ENCODE peak calls at places on chromosomes 7 and 10, in five cellular contexts. H is H9, O is fibroblast of lung, S is astrocyte, I is adipocyte. K is an unnamed sample.

GRCh38 chr7:4048336-4048735 is 633.8 kb upstream of the FOXK1 start:
- DNase-seq in O (no peak), H (no peak), I (no peak), S (no peak), K (peak)

GRCh38 chr10:77845455-77845850 is 81.1 kb downstream of the DLG5 start:
- DNase-seq in H (no peak), O (no peak), I (no peak), S (no peak), K (no peak)

GRCh38 chr7:143396182-143396581 is 12.5 kb downstream of the EPHA1 start:
- DNase-seq in O (no peak), I (no peak), S (no peak), H (no peak), K (no peak)

GRCh38 chr10:128062837-128063563 is 63.2 kb downstream of the MKI67 start:
- DNase-seq in I (no peak), O (no peak), S (no peak), H (no peak), K (peak)

GRCh38 chr10:44765299-44765698 is 145.8 kb upstream of the TMEM72 start:
- DNase-seq in I (no peak), S (no peak), O (no peak), H (no peak), K (no peak)

GRCh38 chr7:1693991-1694524 is 24.0 kb downstream of the ELFN1 start:
- DNase-seq in I (peak), S (peak), H (peak), O (peak), K (peak)

GRCh38 chr10:32983333-32983909 is 25.4 kb upstream of the ITGB1 start:
- DNase-seq in S (peak), I (peak), O (peak), H (no peak), K (no peak)

GRCh38 chr10:35562427-35562826 is 42.7 kb upstream of the GJD4 start:
- DNase-seq in S (no peak), I (no peak), H (no peak), O (no peak), K (no peak)

GRCh38 chr7:152180587-152180986 is 155.1 kb downstream of the GALNT11 start:
- DNase-seq in S (no peak), O (peak), H (no peak), I (no peak), K (no peak)

GRCh38 chr10:115795964-115796363 is 477.0 kb downstream of the GFRA1 start:
- DNase-seq in I (no peak), H (no peak), S (no peak), O (no peak), K (no peak)

GRCh38 chr7:33686001-33686591 is 219.2 kb upstream of the BMPER start:
- DNase-seq in S (no peak), O (no peak), H (peak), I (no peak), K (no peak)

GRCh38 chr10:130495116-130495862 is 359.1 kb downstream of the GLRX3 start:
- DNase-seq in H (no peak), O (no peak), S (no peak), I (no peak), K (peak)

GRCh38 chr7:45225560-45226335 is 68.2 kb downstream of the RAMP3 start:
- DNase-seq in O (no peak), S (no peak), I (no peak), H (no peak), K (no peak)

GRCh38 chr7:115260381-115260780 is 338.5 kb downstream of the MDFIC start:
- DNase-seq in I (peak), S (peak), H (no peak), O (peak), K (no peak)

GRCh38 chr7:124680304-124680703 is 85.3 kb downstream of the GPR37 start:
- DNase-seq in S (no peak), I (no peak), H (no peak), O (no peak), K (no peak)

GRCh38 chr10:130928306-130928705 is 383.2 kb downstream of the TCERG1L start:
- DNase-seq in S (no peak), I (no peak), H (peak), O (no peak), K (no peak)

GRCh38 chr10:49177391-49178355 is 10.5 kb downstream of the TMEM273 start:
- DNase-seq in O (peak), I (peak), H (no peak), S (peak), K (no peak)

GRCh38 chr7:84049034-84049433 is 145.6 kb downstream of the SEMA3A start:
- DNase-seq in I (no peak), H (no peak), S (no peak), O (no peak), K (no peak)

GRCh38 chr7:159097661-159098423 is 46.8 kb downstream of the VIPR2 start:
- DNase-seq in S (no peak), O (no peak), H (peak), I (no peak), K (peak)

GRCh38 chr7:143279186-143280098 is 5.3 kb upstream of the TMEM139 start:
- DNase-seq in H (no peak), I (peak), S (peak), O (peak), K (no peak)

GRCh38 chr7:96052860-96053452 is 268.9 kb downstream of the SLC25A13 start:
- DNase-seq in H (no peak), O (no peak), S (no peak), I (no peak), K (no peak)

GRCh38 chr10:114526497-114527238 is 122.4 kb upstream of the AFAP1L2 start:
- DNase-seq in I (peak), H (peak), S (peak), O (peak), K (peak)

GRCh38 chr7:45894665-45895062 is 6.4 kb downstream of the IGFBP1 start:
- DNase-seq in O (no peak), S (no peak), H (no peak), I (no peak), K (no peak)

GRCh38 chr7:24059775-24060174 is 224.2 kb upstream of the NPY start:
- DNase-seq in H (peak), I (no peak), S (no peak), O (no peak), K (no peak)

GRCh38 chr10:86733260-86733671 is 23.2 kb upstream of the BMPR1A start:
- DNase-seq in O (peak), I (no peak), S (no peak), H (no peak), K (no peak)

GRCh38 chr7:107891619-107892366 is 810 bp downstream of the DLD start:
- DNase-seq in I (no peak), H (no peak), S (peak), O (peak), K (no peak)

GRCh38 chr10:132697568-132698200 is 88.3 kb downstream of the NKX6-2 start:
- DNase-seq in S (no peak), I (no peak), O (no peak), H (peak), K (no peak)

GRCh38 chr7:91098566-91098965 is 165.7 kb upstream of the FZD1 start:
- DNase-seq in I (peak), S (peak), O (no peak), H (no peak), K (no peak)

DNA sequence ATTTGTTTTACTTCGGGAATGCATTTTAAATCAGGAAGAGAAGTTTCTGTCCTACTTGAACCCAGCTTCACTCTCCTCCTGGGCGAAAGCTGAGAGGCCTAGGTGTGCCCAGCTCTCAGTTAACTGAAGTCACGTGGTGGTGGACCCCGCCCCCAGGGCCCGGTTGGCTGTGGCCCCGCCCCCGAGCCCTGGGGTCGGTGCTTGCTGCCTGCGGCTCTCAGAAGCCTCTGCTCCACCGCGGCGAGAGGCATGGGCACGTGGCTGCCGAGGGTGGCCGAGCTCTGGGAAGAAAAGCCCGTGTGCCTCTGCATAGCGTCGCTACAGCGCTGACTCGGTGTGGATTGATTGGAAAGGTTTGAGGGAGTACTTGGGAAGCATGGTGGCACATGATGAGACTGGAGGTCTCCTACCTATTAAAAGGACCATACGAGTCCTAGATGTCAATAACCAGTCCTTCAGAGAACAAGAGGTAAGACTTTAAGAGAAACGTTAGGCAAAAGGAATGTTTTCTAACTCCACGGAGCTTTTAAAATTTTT is 34.1 kb downstream of the NET1 start:
- DNase-seq in S (peak), I (peak), H (peak), O (peak), K (peak)
- H3K9ac ChIP-seq in S (peak), I (peak), H (peak), O (peak), K (peak)

DNA sequence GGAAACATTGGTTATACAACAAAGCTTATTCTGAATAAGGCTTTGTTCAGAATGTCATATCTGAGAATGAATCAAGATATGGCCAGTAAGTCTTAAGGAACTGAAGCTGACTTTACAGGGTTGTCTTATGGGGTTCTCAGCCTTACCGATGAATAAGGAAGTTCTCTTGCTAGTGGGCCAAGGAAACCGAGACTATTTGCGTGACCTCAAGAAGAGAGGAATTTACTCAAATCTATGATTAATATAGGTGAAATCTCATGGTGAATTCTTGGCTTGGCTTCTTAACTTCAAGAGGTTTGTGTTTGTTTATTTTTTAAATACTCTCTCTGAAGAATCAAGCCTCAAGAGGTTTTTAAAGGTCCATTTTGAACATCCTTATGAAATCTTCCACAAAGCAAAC is 4.7 kb upstream of the MRLN start:
- DNase-seq in H (no peak), S (peak), I (peak), O (peak), K (no peak)
- H3K9ac ChIP-seq in H (no peak), S (no peak), I (no peak), O (no peak), K (no peak)

DNA sequence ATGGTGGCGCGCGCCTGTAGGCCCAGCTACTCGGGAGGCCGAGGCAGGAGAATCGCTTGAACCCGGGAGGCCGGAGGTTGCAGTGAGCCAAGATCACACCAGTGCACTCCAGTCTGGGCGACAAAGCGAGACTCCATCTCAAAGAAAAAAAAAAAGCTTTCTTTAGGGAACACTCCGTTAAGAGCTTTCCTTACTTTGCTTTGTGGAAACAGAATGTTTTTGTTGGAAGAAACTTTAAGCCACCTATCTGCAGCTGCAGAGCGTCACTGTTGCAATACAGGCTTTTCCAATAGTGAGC is 641 bp upstream of the TPK1 start:
- DNase-seq in H (no peak), I (no peak), O (no peak), S (no peak), K (no peak)
- H3K9ac ChIP-seq in H (no peak), I (peak), O (no peak), S (no peak), K (no peak)

DNA sequence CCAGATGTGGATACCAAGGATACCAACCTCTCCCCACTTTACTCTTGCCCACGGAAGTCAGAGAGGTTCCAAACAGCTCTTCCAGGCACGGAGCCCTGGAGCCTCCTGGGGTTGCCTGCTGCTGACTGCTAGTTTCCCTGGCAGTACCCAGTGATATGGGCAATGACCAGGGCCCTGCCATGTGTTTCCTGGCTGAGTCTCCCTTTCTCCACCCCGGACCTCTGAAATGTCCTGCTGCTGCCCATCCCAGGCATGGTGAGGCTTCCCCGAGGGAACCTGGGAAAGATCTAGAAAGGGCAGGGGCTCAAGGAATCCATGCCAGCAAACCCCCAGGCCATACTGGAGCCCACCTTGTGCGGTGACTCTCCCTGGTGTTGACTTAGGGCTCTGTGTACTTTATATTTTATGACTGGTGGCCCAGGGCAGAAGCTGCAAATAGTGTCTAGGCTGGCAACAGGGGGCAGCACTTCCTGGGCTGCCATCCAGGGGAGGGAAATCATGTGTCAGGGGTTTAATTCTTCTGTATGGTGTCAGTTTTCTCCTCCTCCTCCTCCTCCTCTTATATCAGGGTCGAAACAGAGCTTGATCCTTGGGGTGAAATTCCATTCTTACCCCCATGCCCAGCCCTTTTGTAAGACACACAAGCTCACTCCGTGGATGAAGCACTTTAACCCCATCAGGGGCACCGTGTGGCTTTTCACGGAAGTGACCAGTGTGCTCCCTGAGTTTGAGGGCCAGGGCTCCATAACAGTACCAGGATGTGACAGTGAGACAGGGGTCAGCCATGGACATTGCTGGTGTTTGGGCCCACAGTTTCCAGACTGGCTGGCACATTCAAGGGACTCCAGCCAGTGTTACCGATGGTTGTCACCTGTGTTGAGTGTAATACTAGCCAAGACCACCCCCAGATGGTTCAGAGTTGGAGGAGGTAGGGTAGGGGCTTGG is 62.4 kb upstream of the GDF10 start:
- DNase-seq in S (no peak), I (no peak), H (peak), O (no peak), K (no peak)
- H3K9ac ChIP-seq in S (no peak), I (no peak), H (no peak), O (no peak), K (no peak)

GRCh38 chr10:62545667-62546066 is 171.5 kb downstream of the ZNF365 start:
- DNase-seq in H (no peak), O (peak), S (peak), I (peak), K (no peak)
- H3K9ac ChIP-seq in H (no peak), O (no peak), S (no peak), I (no peak), K (no peak)

DNA sequence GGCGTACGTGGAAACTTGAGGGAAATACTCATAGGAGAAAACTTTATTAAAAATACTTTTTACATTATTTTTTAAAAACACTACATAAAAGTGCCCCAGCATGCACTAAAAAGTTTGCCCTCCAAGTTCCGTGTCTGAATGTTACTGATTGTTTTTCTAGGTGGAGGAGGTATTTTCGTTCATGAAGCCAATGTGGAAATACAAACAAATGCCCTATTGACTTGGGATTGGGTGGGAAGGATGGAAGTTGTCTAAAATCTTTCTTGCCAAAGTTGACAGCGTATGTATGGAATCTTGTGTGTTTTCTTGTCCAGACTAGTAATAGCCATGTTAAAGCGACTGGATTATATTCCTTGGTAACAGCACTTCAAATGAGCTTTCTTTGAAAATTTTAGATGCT is 1.2 kb downstream of the PROSER2 start:
- DNase-seq in H (no peak), S (peak), I (peak), O (peak), K (no peak)
- H3K9ac ChIP-seq in H (no peak), S (no peak), I (peak), O (no peak), K (no peak)

K was measured in kidney.